ENCODE peak calls at places on chromosomes 12 and 14, in nine cellular contexts. M is ureter; Y is anterior cingulate cortex; K is uterus; U is EH; E is epithelial cell of prostate; Q is cardiac muscle cell; F is stimulated activated naive B cell treated with anti-CD40 and anti-IgM and Interleukin-4, amounts not matched to agents 10 μg/mL and 1 μg/mL and 100 μg/mL, for 72 hours; W is activated B cell treated with CpG ODN at 0.5 μM for 24 hours. S is an unnamed sample.

GRCh38 chr12:29674463-29674862 is 109.3 kb downstream of the TMTC1 start:
- DNase-seq in M (no peak), Y (no peak), K (no peak), U (no peak), E (no peak), Q (no peak), F (no peak), W (no peak), S (no peak)

GRCh38 chr12:47028981-47029708 is 50.3 kb upstream of the PCED1B start:
- DNase-seq in M (no peak), Y (no peak), K (no peak), U (peak; percentile 14), E (no peak), Q (no peak), F (no peak), W (no peak), S (no peak)

GRCh38 chr12:111024205-111024794 is 103.9 kb upstream of the MYL2 start:
- DNase-seq in M (peak; percentile 64), Y (no peak), K (no peak), U (peak; percentile 30), E (no peak), Q (peak; percentile 45), F (peak; percentile 28), W (no peak), S (peak; percentile 44)

GRCh38 chr14:78005325-78005724 is 164.8 kb upstream of the NRXN3 start:
- DNase-seq in M (no peak), Y (no peak), K (no peak), U (no peak), E (peak; percentile 96), Q (peak; percentile 58), F (no peak), W (no peak), S (no peak)

GRCh38 chr12:109182041-109182839 is 65.9 kb downstream of the ACACB start:
- DNase-seq in M (no peak), Y (no peak), K (no peak), U (no peak), E (no peak), Q (no peak), F (no peak), W (no peak), S (no peak)

GRCh38 chr14:34043627-34044372 is 92.9 kb upstream of the EGLN3 start:
- DNase-seq in M (no peak), Y (no peak), K (no peak), U (no peak), E (peak; percentile 51), Q (no peak), F (peak; percentile 22), W (no peak), S (no peak)

GRCh38 chr12:128388461-128388921 is 121.5 kb downstream of the TMEM132C start:
- DNase-seq in M (no peak), Y (no peak), K (peak; percentile 57), U (no peak), E (no peak), Q (peak; percentile 34), F (no peak), W (no peak), S (no peak)

GRCh38 chr14:105067969-105068301 is 2.7 kb upstream of the GPR132 start:
- DNase-seq in M (no peak), Y (no peak), K (no peak), U (no peak), E (no peak), Q (no peak), F (no peak), W (peak; percentile 14), S (no peak)

GRCh38 chr14:87522575-87522974 is 470.4 kb downstream of the GALC start:
- DNase-seq in M (no peak), Y (no peak), K (no peak), U (no peak), E (peak; percentile 37), Q (no peak), F (no peak), W (no peak), S (no peak)

GRCh38 chr12:62618948-62619347 is 152.3 kb downstream of the MON2 start:
- DNase-seq in M (no peak), Y (no peak), K (no peak), U (no peak), E (no peak), Q (no peak), F (no peak), W (no peak), S (no peak)

GRCh38 chr14:69845787-69846186 is 33.4 kb upstream of the SMOC1 start:
- DNase-seq in M (no peak), Y (no peak), K (no peak), U (no peak), E (no peak), Q (no peak), F (no peak), W (no peak), S (no peak)

GRCh38 chr12:85441740-85442139 is 161.7 kb downstream of the ALX1 start:
- DNase-seq in M (no peak), Y (no peak), K (no peak), U (no peak), E (no peak), Q (peak; percentile 31), F (no peak), W (no peak), S (no peak)

GRCh38 chr14:88791629-88792571 is 853 bp downstream of the EML5 start:
- DNase-seq in M (no peak), Y (peak; percentile 42), K (peak; percentile 22), U (peak; percentile 10), E (no peak), Q (no peak), F (peak; percentile 2), W (no peak), S (peak; percentile 12)

GRCh38 chr12:25924535-25925001 is 33.9 kb upstream of the RASSF8 start:
- DNase-seq in M (no peak), Y (no peak), K (no peak), U (peak; percentile 79), E (peak; percentile 62), Q (no peak), F (no peak), W (no peak), S (no peak)

GRCh38 chr12:104006929-104007328 is 41.3 kb downstream of the TDG start:
- DNase-seq in M (no peak), Y (no peak), K (no peak), U (peak; percentile 84), E (peak; percentile 39), Q (peak; percentile 59), F (no peak), W (no peak), S (no peak)

GRCh38 chr12:109695961-109696461 is 17.6 kb upstream of the FAM222A start:
- DNase-seq in M (no peak), Y (no peak), K (no peak), U (no peak), E (no peak), Q (no peak), F (no peak), W (no peak), S (no peak)

GRCh38 chr12:66329941-66330340 is 27.6 kb downstream of the HELB start:
- DNase-seq in M (no peak), Y (no peak), K (no peak), U (peak; percentile 2), E (peak; percentile 55), Q (peak; percentile 85), F (no peak), W (no peak), S (no peak)

GRCh38 chr14:93041830-93042229 is 73.9 kb downstream of the ITPK1 start:
- DNase-seq in M (no peak), Y (no peak), K (no peak), U (no peak), E (no peak), Q (no peak), F (no peak), W (no peak), S (no peak)

GRCh38 chr14:61720302-61720677 is 25.0 kb downstream of the HIF1A start:
- DNase-seq in M (no peak), Y (no peak), K (no peak), U (peak; percentile 49), E (no peak), Q (peak; percentile 69), F (no peak), W (no peak), S (no peak)